ENCODE peak calls at places on chromosomes 1 and 21, in seven cellular contexts. V is PC-3, D is HCT116, I is mammary epithelial cell, F is endodermal cell, A is IMR-90, B is MM.1S. G is an unnamed sample.

GRCh38 chr1:12113433-12114339 is 50.6 kb downstream of the TNFRSF8 start:
- DNase-seq in V (peak), B (peak), I (peak), D (no peak), F (no peak), A (peak), G (no peak)

GRCh38 chr21:17828223-17828622 is 9.1 kb upstream of the C21orf91 start:
- DNase-seq in A (peak), B (no peak), I (peak), V (no peak), D (no peak), F (no peak), G (no peak)

GRCh38 chr1:9270290-9270900 is 22.3 kb upstream of the SPSB1 start:
- DNase-seq in A (no peak), B (no peak), I (peak), V (peak), D (no peak), F (no peak), G (peak)

GRCh38 chr1:25954371-25954938 is 43.4 kb downstream of the PAFAH2 start:
- DNase-seq in D (no peak), V (no peak), F (no peak), I (peak), A (peak), B (no peak), G (no peak)

GRCh38 chr1:33563702-33564101 is 91.3 kb downstream of the ZSCAN20 start:
- DNase-seq in I (no peak), V (no peak), F (no peak), B (no peak), D (no peak), A (no peak), G (no peak)

GRCh38 chr1:114076308-114076707 is 77.4 kb downstream of the SYT6 start:
- DNase-seq in I (no peak), F (no peak), V (no peak), B (peak), D (no peak), A (no peak), G (no peak)

GRCh38 chr1:9211291-9211811 is 23.2 kb upstream of the H6PD start:
- DNase-seq in D (no peak), F (no peak), B (no peak), A (peak), V (no peak), I (no peak), G (no peak)

GRCh38 chr1:234144866-234145265 is 228.4 kb upstream of the COA6 start:
- DNase-seq in A (no peak), I (peak), F (no peak), B (no peak), D (no peak), V (no peak), G (no peak)

GRCh38 chr1:25700626-25701025 is 84.0 kb downstream of the MAN1C1 start:
- DNase-seq in B (no peak), D (no peak), A (no peak), V (no peak), F (peak), I (no peak), G (peak)

GRCh38 chr1:27589841-27590426 is 14.0 kb downstream of the AHDC1 start:
- DNase-seq in A (peak), I (no peak), B (no peak), F (peak), V (peak), D (no peak), G (no peak)

GRCh38 chr1:52294580-52294979 is 71.4 kb downstream of the CC2D1B start:
- DNase-seq in I (peak), F (no peak), V (no peak), D (no peak), B (no peak), A (peak), G (no peak)

GRCh38 chr1:115771094-115771846 is 2.8 kb upstream of the CASQ2 start:
- DNase-seq in D (no peak), A (no peak), B (no peak), I (peak), V (no peak), F (no peak), G (no peak)

GRCh38 chr1:207755846-207756692 is 4.2 kb downstream of the CD46 start:
- DNase-seq in D (no peak), I (peak), F (no peak), V (peak), B (no peak), A (no peak), G (no peak)

GRCh38 chr21:37593015-37593414 is 226.4 kb downstream of the DYRK1A start:
- DNase-seq in D (no peak), B (no peak), F (peak), V (no peak), A (no peak), I (no peak), G (peak)
- H3K9ac ChIP-seq in D (no peak), B (no peak), F (peak), V (no peak), A (no peak), I (no peak), G (no peak)

GRCh38 chr1:61101461-61102440 is 19.4 kb downstream of the NFIA start:
- DNase-seq in F (no peak), I (no peak), B (no peak), V (no peak), A (no peak), D (no peak), G (no peak)

GRCh38 chr1:61109158-61109557 is 26.8 kb downstream of the NFIA start:
- DNase-seq in B (no peak), A (no peak), F (no peak), I (no peak), D (no peak), V (no peak), G (no peak)

GRCh38 chr1:61100578-61100977 is 18.2 kb downstream of the NFIA start:
- DNase-seq in D (no peak), V (no peak), B (no peak), F (no peak), I (no peak), A (no peak), G (no peak)

GRCh38 chr1:61107638-61108037 is 25.3 kb downstream of the NFIA start:
- DNase-seq in A (no peak), I (no peak), D (no peak), V (no peak), B (no peak), F (no peak), G (no peak)

DNA sequence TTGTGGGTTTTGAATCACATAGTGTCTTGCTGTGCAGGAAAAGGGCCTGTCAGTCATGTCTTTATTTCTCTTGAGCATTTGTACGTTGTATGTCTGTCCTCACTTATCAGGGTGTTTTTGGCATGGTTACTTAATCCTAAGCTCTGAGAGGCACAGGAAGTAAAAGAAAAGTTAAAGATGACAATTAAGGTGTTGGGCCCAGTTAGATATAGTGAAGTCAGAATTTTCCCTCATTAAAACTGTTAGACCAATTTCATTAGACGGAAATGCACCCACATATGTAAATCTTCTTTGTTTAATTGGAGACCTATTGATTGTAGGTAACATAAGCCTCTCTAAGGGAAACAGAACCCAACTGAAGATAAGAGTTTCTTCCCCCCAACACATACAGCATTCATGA is 21.9 kb downstream of the NFIA start:
- DNase-seq in F (no peak), D (no peak), V (no peak), B (no peak), A (no peak), I (no peak), G (no peak)
- H3K27ac ChIP-seq in F (no peak), D (no peak), V (no peak), B (no peak), A (no peak), I (no peak), G (no peak)

GRCh38 chr1:110341146-110341871 is 2.1 kb downstream of the RBM15 start:
- DNase-seq in I (no peak), D (no peak), V (peak), A (no peak), F (no peak), B (no peak), G (no peak)
- H3K9ac ChIP-seq in I (no peak), D (no peak), V (peak), A (peak), F (no peak), B (no peak), G (no peak)

GRCh38 chr1:2274968-2275475 is 46.9 kb downstream of the SKI start:
- DNase-seq in A (no peak), I (no peak), D (no peak), F (no peak), B (no peak), V (no peak), G (no peak)
- H3K27ac ChIP-seq in A (peak), I (no peak), D (no peak), F (no peak), B (no peak), V (no peak), G (no peak)

GRCh38 chr1:22142315-22143064 is 407 bp downstream of the WNT4 start:
- DNase-seq in D (no peak), A (no peak), V (peak), I (peak), B (no peak), F (peak), G (peak)
- H3K9ac ChIP-seq in D (no peak), A (no peak), V (no peak), I (no peak), B (no peak), F (no peak), G (no peak)

G was measured in neural progenitor cell.